ENCODE peak calls at places on chromosomes 4 and X, in six cellular contexts. One of them, this sample, is unnamed. For H3K27me3, the result is how much of the 10 kb centered on the place peaks cover.

GRCh38 chr4:148311493-148311892 is 130.7 kb downstream of the NR3C2 start:
- DNase-seq in tibial artery: no peak
- DNase-seq in thoracic aorta: no peak
- DNase-seq in CD8-positive, alpha-beta T cell: no peak
- DNase-seq in MM.1S: no peak
- DNase-seq in astrocyte: peak
- DNase-seq in this sample: no peak

GRCh38 chr4:2954358-2955185 is 8.6 kb downstream of the NOP14 start:
- DNase-seq in tibial artery: no peak
- DNase-seq in thoracic aorta: no peak
- DNase-seq in CD8-positive, alpha-beta T cell: no peak
- DNase-seq in MM.1S: peak
- DNase-seq in astrocyte: no peak
- DNase-seq in this sample: peak

GRCh38 chr4:39825741-39826231 is 127.8 kb downstream of the UBE2K start:
- DNase-seq in tibial artery: no peak
- DNase-seq in thoracic aorta: no peak
- DNase-seq in CD8-positive, alpha-beta T cell: no peak
- DNase-seq in MM.1S: no peak
- DNase-seq in astrocyte: peak
- DNase-seq in this sample: no peak

GRCh38 chrX:30939928-30940327 is 50.9 kb upstream of the TAB3 start:
- DNase-seq in tibial artery: no peak
- DNase-seq in thoracic aorta: no peak
- DNase-seq in CD8-positive, alpha-beta T cell: no peak
- DNase-seq in MM.1S: no peak
- DNase-seq in astrocyte: no peak
- DNase-seq in this sample: no peak

GRCh38 chr4:186144180-186144579 is 39.7 kb downstream of the FAM149A start:
- DNase-seq in tibial artery: peak
- DNase-seq in thoracic aorta: no peak
- DNase-seq in CD8-positive, alpha-beta T cell: no peak
- DNase-seq in MM.1S: peak
- DNase-seq in astrocyte: peak
- DNase-seq in this sample: no peak

GRCh38 chrX:134244043-134244442 is 7.1 kb downstream of the CCDC160 start:
- DNase-seq in tibial artery: no peak
- DNase-seq in thoracic aorta: no peak
- DNase-seq in CD8-positive, alpha-beta T cell: no peak
- DNase-seq in MM.1S: no peak
- DNase-seq in astrocyte: peak
- DNase-seq in this sample: no peak

GRCh38 chr4:174136013-174136412 is 147.5 kb downstream of the FBXO8 start:
- DNase-seq in tibial artery: no peak
- DNase-seq in thoracic aorta: no peak
- DNase-seq in CD8-positive, alpha-beta T cell: no peak
- DNase-seq in MM.1S: no peak
- DNase-seq in astrocyte: no peak
- DNase-seq in this sample: no peak

GRCh38 chrX:1389181-1389992 is 2.5 kb downstream of the SLC25A6 start:
- DNase-seq in tibial artery: no peak
- DNase-seq in thoracic aorta: no peak
- DNase-seq in CD8-positive, alpha-beta T cell: no peak
- DNase-seq in MM.1S: no peak
- DNase-seq in astrocyte: no peak
- DNase-seq in this sample: no peak

GRCh38 chr4:117793786-117794369 is 240.4 kb upstream of the NDST3 start:
- DNase-seq in tibial artery: no peak
- DNase-seq in thoracic aorta: no peak
- DNase-seq in CD8-positive, alpha-beta T cell: no peak
- DNase-seq in MM.1S: no peak
- DNase-seq in astrocyte: peak
- DNase-seq in this sample: no peak

GRCh38 chr4:77473509-77473908 is 132.1 kb upstream of the CXCL13 start:
- DNase-seq in tibial artery: no peak
- DNase-seq in thoracic aorta: no peak
- DNase-seq in CD8-positive, alpha-beta T cell: no peak
- DNase-seq in MM.1S: peak
- DNase-seq in astrocyte: no peak
- DNase-seq in this sample: no peak
- TF ChIP-seq CTCF in tibial artery: no peak
- TF ChIP-seq CTCF in thoracic aorta: no peak
- TF ChIP-seq CTCF in CD8-positive, alpha-beta T cell: no peak
- TF ChIP-seq CTCF in MM.1S: peak
- TF ChIP-seq CTCF in astrocyte: peak
- TF ChIP-seq CTCF in this sample: peak

DNA sequence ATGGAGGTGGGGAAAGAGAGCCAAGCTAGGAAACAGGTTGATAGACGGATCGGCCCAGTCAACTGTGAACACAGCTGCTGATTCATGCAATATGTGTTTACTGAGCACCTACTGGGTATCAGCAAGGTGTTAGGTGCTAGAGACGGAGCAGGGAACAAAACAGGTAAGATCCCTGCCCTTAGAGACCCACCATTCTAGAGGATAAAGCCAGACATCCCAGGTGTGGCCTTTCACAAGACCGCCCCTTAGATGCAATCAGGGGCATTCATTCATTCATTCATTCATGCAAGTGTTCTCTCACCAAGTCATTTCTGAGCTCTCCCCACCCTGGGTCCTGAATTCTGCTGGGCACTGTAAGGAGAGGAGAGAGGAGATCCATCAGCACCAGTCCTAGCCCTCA is 20.2 kb upstream of the MTM1 start:
- DNase-seq in tibial artery: no peak
- DNase-seq in thoracic aorta: no peak
- DNase-seq in CD8-positive, alpha-beta T cell: no peak
- DNase-seq in MM.1S: no peak
- DNase-seq in astrocyte: no peak
- DNase-seq in this sample: no peak
- H3K4me3 ChIP-seq in tibial artery: peak
- H3K4me3 ChIP-seq in thoracic aorta: peak
- H3K4me3 ChIP-seq in CD8-positive, alpha-beta T cell: peak
- H3K4me3 ChIP-seq in MM.1S: no peak
- H3K4me3 ChIP-seq in astrocyte: no peak
- H3K4me3 ChIP-seq in this sample: no peak

GRCh38 chr4:109185548-109185947 is 116.9 kb downstream of the COL25A1 start:
- DNase-seq in tibial artery: no peak
- DNase-seq in thoracic aorta: no peak
- DNase-seq in CD8-positive, alpha-beta T cell: no peak
- DNase-seq in MM.1S: no peak
- DNase-seq in astrocyte: no peak
- DNase-seq in this sample: no peak

GRCh38 chr4:109183851-109184345 is 118.6 kb downstream of the COL25A1 start:
- DNase-seq in tibial artery: no peak
- DNase-seq in thoracic aorta: no peak
- DNase-seq in CD8-positive, alpha-beta T cell: no peak
- DNase-seq in MM.1S: no peak
- DNase-seq in astrocyte: peak
- DNase-seq in this sample: no peak

GRCh38 chr4:109185951-109186350 is 116.5 kb downstream of the COL25A1 start:
- DNase-seq in tibial artery: no peak
- DNase-seq in thoracic aorta: no peak
- DNase-seq in CD8-positive, alpha-beta T cell: no peak
- DNase-seq in MM.1S: no peak
- DNase-seq in astrocyte: no peak
- DNase-seq in this sample: no peak

GRCh38 chr4:109184421-109184956 is 118.0 kb downstream of the COL25A1 start:
- DNase-seq in tibial artery: no peak
- DNase-seq in thoracic aorta: no peak
- DNase-seq in CD8-positive, alpha-beta T cell: no peak
- DNase-seq in MM.1S: no peak
- DNase-seq in astrocyte: peak
- DNase-seq in this sample: no peak

DNA sequence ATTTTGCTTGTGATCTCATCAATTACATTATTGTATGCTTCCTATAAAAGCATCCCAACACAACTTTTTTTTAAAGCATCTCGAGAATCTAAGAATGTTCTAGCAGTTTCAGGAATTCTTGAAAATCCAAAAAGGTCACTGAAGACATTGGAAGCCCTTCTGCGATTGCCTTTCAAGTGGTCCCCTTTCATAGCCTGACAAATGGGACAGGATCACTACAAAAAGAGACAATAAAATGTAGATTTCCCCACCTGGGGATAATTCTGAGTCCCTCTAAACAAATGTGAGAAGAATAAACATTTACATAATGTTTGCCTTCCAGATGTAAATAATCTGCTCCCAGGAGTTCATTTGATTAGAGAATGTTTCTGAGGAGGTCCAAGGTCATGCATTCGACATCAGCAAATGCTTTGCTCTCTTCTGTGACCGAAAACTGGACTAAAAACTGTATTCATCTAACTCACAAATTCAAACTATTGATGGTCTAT is 116.0 kb downstream of the COL25A1 start:
- DNase-seq in tibial artery: no peak
- DNase-seq in thoracic aorta: no peak
- DNase-seq in CD8-positive, alpha-beta T cell: no peak
- DNase-seq in MM.1S: no peak
- DNase-seq in astrocyte: no peak
- DNase-seq in this sample: no peak
- H3K27me3 ChIP-seq in tibial artery: under half
- H3K27me3 ChIP-seq in thoracic aorta: under half
- H3K27me3 ChIP-seq in CD8-positive, alpha-beta T cell: under half
- H3K27me3 ChIP-seq in MM.1S: under half
- H3K27me3 ChIP-seq in astrocyte: under half
- H3K27me3 ChIP-seq in this sample: under half

GRCh38 chrX:19743386-19743785 is 144.0 kb downstream of the SH3KBP1 start:
- DNase-seq in tibial artery: no peak
- DNase-seq in thoracic aorta: no peak
- DNase-seq in CD8-positive, alpha-beta T cell: no peak
- DNase-seq in MM.1S: peak
- DNase-seq in astrocyte: no peak
- DNase-seq in this sample: peak

GRCh38 chrX:19740744-19741143 is 146.7 kb downstream of the SH3KBP1 start:
- DNase-seq in tibial artery: no peak
- DNase-seq in thoracic aorta: no peak
- DNase-seq in CD8-positive, alpha-beta T cell: no peak
- DNase-seq in MM.1S: no peak
- DNase-seq in astrocyte: no peak
- DNase-seq in this sample: no peak

GRCh38 chrX:19747672-19748610 is 139.5 kb downstream of the SH3KBP1 start:
- DNase-seq in tibial artery: no peak
- DNase-seq in thoracic aorta: no peak
- DNase-seq in CD8-positive, alpha-beta T cell: peak
- DNase-seq in MM.1S: no peak
- DNase-seq in astrocyte: no peak
- DNase-seq in this sample: peak

GRCh38 chrX:19746919-19747671 is 140.3 kb downstream of the SH3KBP1 start:
- DNase-seq in tibial artery: no peak
- DNase-seq in thoracic aorta: no peak
- DNase-seq in CD8-positive, alpha-beta T cell: no peak
- DNase-seq in MM.1S: no peak
- DNase-seq in astrocyte: no peak
- DNase-seq in this sample: no peak

DNA sequence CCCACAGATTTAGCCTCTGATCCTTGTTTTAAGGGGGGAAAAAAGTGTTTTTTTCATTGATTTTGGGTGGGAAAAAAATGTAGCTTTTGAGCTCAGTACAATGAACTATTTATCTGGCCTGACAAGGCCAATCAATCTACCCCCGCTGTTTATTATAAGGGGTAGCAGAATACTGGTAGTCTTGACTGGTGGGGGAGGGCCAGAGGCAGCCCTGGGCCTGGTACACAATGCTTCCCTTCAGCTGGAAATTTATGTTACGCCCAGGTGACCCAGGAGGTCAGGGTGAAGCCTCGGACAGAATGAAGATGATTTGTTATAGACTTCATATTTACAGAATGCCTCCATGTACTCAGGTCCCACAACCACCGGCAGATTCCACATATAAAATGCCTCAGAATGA is 143.2 kb downstream of the SH3KBP1 start:
- DNase-seq in tibial artery: no peak
- DNase-seq in thoracic aorta: no peak
- DNase-seq in CD8-positive, alpha-beta T cell: no peak
- DNase-seq in MM.1S: no peak
- DNase-seq in astrocyte: no peak
- DNase-seq in this sample: no peak
- TF ChIP-seq CTCF in tibial artery: no peak
- TF ChIP-seq CTCF in thoracic aorta: no peak
- TF ChIP-seq CTCF in CD8-positive, alpha-beta T cell: no peak
- TF ChIP-seq CTCF in MM.1S: no peak
- TF ChIP-seq CTCF in astrocyte: no peak
- TF ChIP-seq CTCF in this sample: no peak

This sample was measured in GM06990.